ENCODE peak calls at places on chromosomes 7 and 10, in eight cellular contexts. B is MM.1S; Y is NT2/D1; D is aorta; P is heart left ventricle; O is stomach; E is CD4-positive, alpha-beta memory T cell; K is HCT116. T is an unnamed sample.
A peak's percentile ranks its signal among the peaks of the same experiment; 100 is the strongest.

GRCh38 chr10:79380918-79381775 is 33.9 kb downstream of the PPIF start:
- DNase-seq in B (no peak), E (no peak), P (peak; percentile 26), O (peak; percentile 22), K (no peak), D (no peak), Y (no peak), T (no peak)

GRCh38 chr10:77478248-77478963 is 159.2 kb downstream of the KCNMA1 start:
- DNase-seq in K (no peak), D (no peak), P (no peak), Y (no peak), O (no peak), E (no peak), B (no peak), T (no peak)

GRCh38 chr7:22565315-22565811 is 65.4 kb upstream of the STEAP1B start:
- DNase-seq in D (peak; percentile 73), B (peak; percentile 64), K (no peak), O (no peak), E (no peak), Y (no peak), P (peak; percentile 43), T (no peak)

GRCh38 chr7:89012016-89012415 is 216.5 kb upstream of the TEX47 start:
- DNase-seq in O (no peak), E (no peak), K (no peak), B (no peak), P (no peak), Y (no peak), D (no peak), T (no peak)

GRCh38 chr7:92645531-92646061 is 55.4 kb upstream of the FAM133B start:
- DNase-seq in K (peak; percentile 45), P (peak; percentile 27), B (no peak), D (no peak), Y (no peak), O (peak; percentile 37), E (no peak), T (no peak)

GRCh38 chr7:19698331-19698730 is 10.5 kb downstream of the POLR1F start:
- DNase-seq in O (no peak), E (no peak), P (no peak), B (no peak), Y (no peak), D (no peak), K (no peak), T (no peak)

GRCh38 chr7:48244902-48245301 is 73.6 kb downstream of the ABCA13 start:
- DNase-seq in D (no peak), O (no peak), P (peak; percentile 26), E (no peak), B (no peak), K (no peak), Y (no peak), T (peak; percentile 32)

GRCh38 chr7:149868638-149869290 is 5.0 kb upstream of the ATP6V0E2 start:
- DNase-seq in Y (no peak), P (no peak), K (no peak), O (no peak), D (no peak), B (peak; percentile 65), E (no peak), T (no peak)

GRCh38 chr10:118504044-118504944 is 91.2 kb downstream of the PRLHR start:
- DNase-seq in D (no peak), B (no peak), Y (peak; percentile 23), K (peak; percentile 78), O (no peak), P (no peak), E (no peak), T (no peak)

GRCh38 chr7:27774717-27775328 is 34.9 kb downstream of the TAX1BP1 start:
- DNase-seq in P (no peak), O (no peak), Y (no peak), D (no peak), K (peak; percentile 12), E (peak; percentile 11), B (no peak), T (no peak)

GRCh38 chr10:70283445-70284399 is at the start of gene NPFFR1:
- DNase-seq in P (no peak), E (no peak), O (no peak), D (no peak), B (no peak), K (no peak), Y (no peak), T (no peak)

GRCh38 chr10:105837951-105838350 is 1196.9 kb downstream of the SORCS3 start:
- DNase-seq in E (peak; percentile 24), B (peak; percentile 48), Y (no peak), K (no peak), D (no peak), O (no peak), P (no peak), T (no peak)

GRCh38 chr7:130667593-130668257 is 823 bp downstream of the COPG2 start:
- DNase-seq in B (peak; percentile 12), Y (no peak), E (peak; percentile 8), K (no peak), P (no peak), O (no peak), D (no peak), T (no peak)

GRCh38 chr7:128831994-128832879 is 2.0 kb downstream of the FLNC start:
- DNase-seq in K (no peak), D (peak; percentile 81), E (no peak), P (peak; percentile 86), O (no peak), B (no peak), Y (peak; percentile 81), T (peak; percentile 66)

GRCh38 chr10:107873007-107873406 is 708.5 kb upstream of the SORCS1 start:
- DNase-seq in P (no peak), D (no peak), E (no peak), O (no peak), Y (no peak), K (no peak), B (no peak), T (no peak)

GRCh38 chr10:71830726-71831125 is 20.3 kb downstream of the PSAP start:
- DNase-seq in Y (no peak), O (no peak), K (no peak), P (no peak), E (no peak), D (peak; percentile 35), B (no peak), T (no peak)

GRCh38 chr10:71834343-71834674 is 16.7 kb downstream of the PSAP start:
- DNase-seq in O (no peak), P (no peak), B (no peak), K (no peak), Y (no peak), E (no peak), D (peak; percentile 67), T (no peak)

GRCh38 chr10:71831646-71832552 is 19.2 kb downstream of the PSAP start:
- DNase-seq in Y (no peak), B (no peak), E (no peak), O (peak; percentile 58), K (no peak), D (peak; percentile 66), P (no peak), T (no peak)

GRCh38 chr10:71833451-71834342 is 17.4 kb downstream of the PSAP start:
- DNase-seq in K (no peak), E (no peak), O (no peak), D (peak; percentile 43), P (no peak), Y (no peak), B (no peak), T (no peak)

DNA sequence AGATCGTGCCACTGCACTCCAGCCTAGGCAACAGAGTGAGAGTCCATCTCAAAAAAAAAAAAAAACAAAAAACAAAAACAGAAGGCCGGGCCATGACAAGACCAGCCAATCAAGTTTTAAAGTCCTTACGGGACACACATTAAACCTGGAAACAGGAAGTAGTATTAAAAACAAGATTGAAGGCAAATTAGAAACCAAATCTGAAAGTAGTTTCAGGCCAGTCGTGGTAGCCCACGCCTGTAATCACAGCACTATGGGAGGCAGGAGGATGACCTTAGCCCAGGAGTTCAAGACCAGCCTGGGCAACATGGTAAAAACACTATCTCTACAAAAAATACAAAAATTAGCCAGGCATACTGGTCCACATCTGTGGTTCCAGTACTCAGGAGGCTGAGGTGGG is 18.1 kb downstream of the PSAP start:
- DNase-seq in D (no peak), B (peak; percentile 39), E (no peak), P (no peak), K (no peak), O (no peak), Y (no peak), T (no peak)
- H3K4me1 ChIP-seq in D (peaks cover 4% of the 10 kb centered on the region), B (peaks cover 11% of the 10 kb centered on the region), E (peaks cover 15% of the 10 kb centered on the region), P (peaks cover 33% of the 10 kb centered on the region), K (peaks cover 21% of the 10 kb centered on the region), O (peaks cover 20% of the 10 kb centered on the region), Y (peaks cover 12% of the 10 kb centered on the region), T (peaks cover 54% of the 10 kb centered on the region)

GRCh38 chr10:126060232-126060935 is 164.0 kb downstream of the FANK1 start:
- DNase-seq in D (no peak), Y (no peak), E (no peak), K (no peak), P (peak; percentile 49), O (no peak), B (no peak), T (peak; percentile 41)
- H3K4me1 ChIP-seq in D (peaks cover 3% of the 10 kb centered on the region), Y (no peaks in the 10 kb centered on the region), E (no peaks in the 10 kb centered on the region), K (peaks cover 23% of the 10 kb centered on the region), P (no peaks in the 10 kb centered on the region), O (no peaks in the 10 kb centered on the region), B (no peaks in the 10 kb centered on the region), T (peaks cover 46% of the 10 kb centered on the region)

DNA sequence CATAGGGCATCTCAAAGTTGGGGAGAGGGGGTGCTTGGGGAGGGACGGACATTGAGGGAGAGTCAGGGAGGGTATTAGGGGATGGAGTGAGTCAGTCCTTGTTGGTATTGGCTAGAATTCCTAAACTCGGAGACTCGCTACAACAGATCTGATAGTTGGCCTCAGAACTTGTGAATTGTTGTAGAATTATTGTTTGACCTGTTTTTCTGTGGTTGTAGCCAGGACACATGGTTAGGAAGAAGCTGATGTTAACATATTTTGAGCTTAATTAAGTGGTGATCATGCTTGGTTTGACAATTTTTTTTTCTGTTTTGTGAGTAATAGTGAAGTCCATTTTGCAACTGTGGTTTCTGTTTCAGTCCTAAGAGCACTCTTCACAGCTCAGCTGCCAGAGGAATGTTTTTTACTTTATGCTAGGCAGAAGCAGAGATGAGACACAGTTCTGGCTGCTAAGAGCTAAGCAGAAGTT is 1190.3 kb upstream of the C7orf33 start:
- DNase-seq in P (no peak), O (no peak), K (no peak), Y (no peak), E (no peak), B (peak; percentile 79), D (no peak), T (no peak)
- H3K4me1 ChIP-seq in P (no peaks in the 10 kb centered on the region), O (no peaks in the 10 kb centered on the region), K (no peaks in the 10 kb centered on the region), Y (no peaks in the 10 kb centered on the region), E (no peaks in the 10 kb centered on the region), B (peaks cover 9% of the 10 kb centered on the region), D (no peaks in the 10 kb centered on the region), T (no peaks in the 10 kb centered on the region)

DNA sequence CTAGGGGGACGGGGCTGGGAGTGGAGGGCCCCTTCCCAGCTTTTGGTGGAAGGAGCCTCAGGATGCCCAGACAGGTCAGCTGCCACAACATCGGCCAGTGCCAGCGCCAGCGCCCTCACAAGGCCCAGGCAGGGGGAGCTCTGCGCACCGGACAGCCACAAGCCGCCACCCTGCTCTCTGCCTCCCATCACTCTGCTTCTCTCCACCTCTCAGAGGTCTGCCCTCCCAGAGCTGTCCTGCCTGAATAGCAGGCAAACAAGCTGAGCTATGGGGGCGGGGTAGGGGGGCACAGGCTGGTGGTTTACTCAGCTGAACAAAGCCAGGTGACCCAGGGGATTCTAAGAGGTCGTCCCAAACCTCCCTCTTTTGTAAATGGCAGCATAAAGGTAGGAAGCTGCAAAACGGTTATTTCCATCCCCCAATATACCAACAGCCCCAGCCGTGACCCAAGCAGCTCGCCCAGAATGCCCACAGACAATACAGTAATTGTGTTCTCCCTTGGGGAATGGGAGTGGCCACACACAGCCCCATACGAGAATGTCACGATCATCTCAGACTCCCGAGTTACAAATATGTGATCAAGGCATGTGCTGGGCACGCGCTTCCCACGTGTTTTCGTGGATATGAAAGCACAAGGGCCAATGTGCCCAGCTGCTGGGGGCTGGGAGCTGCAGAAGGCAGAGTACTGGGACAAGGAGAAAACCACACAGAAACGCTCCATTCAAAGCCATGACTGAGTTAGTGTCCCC is 19.7 kb downstream of the FAM53B start:
- DNase-seq in B (no peak), O (peak; percentile 62), Y (no peak), K (no peak), P (peak; percentile 44), D (peak; percentile 68), E (no peak), T (no peak)
- H3K4me1 ChIP-seq in B (peaks cover 58% of the 10 kb centered on the region), O (peaks cover 63% of the 10 kb centered on the region), Y (peaks cover 8% of the 10 kb centered on the region), K (peaks cover 18% of the 10 kb centered on the region), P (peaks cover 89% of the 10 kb centered on the region), D (no peaks in the 10 kb centered on the region), E (peaks cover 100% of the 10 kb centered on the region), T (peaks cover 100% of the 10 kb centered on the region)

T was measured in heart right ventricle.